ENCODE peak calls at places on chromosomes 13 and 19, in four cellular contexts. One of them, this sample, is unnamed.

GRCh38 chr19:40567040-40567749 is 9.5 kb upstream of the SHKBP1 start:
- DNase-seq in tibial artery: no peak
- DNase-seq in adrenal gland: no peak
- DNase-seq in cardiac muscle cell: no peak
- DNase-seq in this sample: no peak

GRCh38 chr13:52371736-52372247 is 34.2 kb downstream of the THSD1 start:
- DNase-seq in tibial artery: no peak
- DNase-seq in adrenal gland: no peak
- DNase-seq in cardiac muscle cell: no peak
- DNase-seq in this sample: no peak

GRCh38 chr13:98297043-98297442 is 120.0 kb upstream of the RNF113B start:
- DNase-seq in tibial artery: no peak
- DNase-seq in adrenal gland: no peak
- DNase-seq in cardiac muscle cell: no peak
- DNase-seq in this sample: no peak

GRCh38 chr19:31534786-31535185 is 185.6 kb upstream of the TSHZ3 start:
- DNase-seq in tibial artery: no peak
- DNase-seq in adrenal gland: no peak
- DNase-seq in cardiac muscle cell: no peak
- DNase-seq in this sample: no peak

GRCh38 chr19:33374406-33374703 is 846 bp downstream of the CEBPG start:
- DNase-seq in tibial artery: no peak
- DNase-seq in adrenal gland: peak; percentile 61
- DNase-seq in cardiac muscle cell: peak; percentile 42
- DNase-seq in this sample: peak; percentile 27

GRCh38 chr13:111284579-111284978 is 35.9 kb upstream of the TEX29 start:
- DNase-seq in tibial artery: no peak
- DNase-seq in adrenal gland: peak; percentile 39
- DNase-seq in cardiac muscle cell: no peak
- DNase-seq in this sample: no peak

GRCh38 chr19:3950871-3951861 is 18.3 kb downstream of the NMRK2 start:
- DNase-seq in tibial artery: peak; percentile 89
- DNase-seq in adrenal gland: no peak
- DNase-seq in cardiac muscle cell: peak; percentile 56
- DNase-seq in this sample: no peak

GRCh38 chr13:42225051-42225450 is 46.9 kb upstream of the AKAP11 start:
- DNase-seq in tibial artery: no peak
- DNase-seq in adrenal gland: no peak
- DNase-seq in cardiac muscle cell: no peak
- DNase-seq in this sample: no peak

GRCh38 chr19:45876411-45877197 is 9.3 kb downstream of the IRF2BP1 start:
- DNase-seq in tibial artery: no peak
- DNase-seq in adrenal gland: no peak
- DNase-seq in cardiac muscle cell: peak; percentile 41
- DNase-seq in this sample: no peak

GRCh38 chr19:44988896-44989563 is 12.2 kb upstream of the RELB start:
- DNase-seq in tibial artery: peak; percentile 74
- DNase-seq in adrenal gland: peak; percentile 89
- DNase-seq in cardiac muscle cell: peak; percentile 70
- DNase-seq in this sample: peak; percentile 58

GRCh38 chr13:110576736-110577476 is 15.4 kb upstream of the RAB20 start:
- DNase-seq in tibial artery: peak; percentile 13
- DNase-seq in adrenal gland: no peak
- DNase-seq in cardiac muscle cell: no peak
- DNase-seq in this sample: no peak

GRCh38 chr19:5314012-5314906 is 26.4 kb downstream of the PTPRS start:
- DNase-seq in tibial artery: no peak
- DNase-seq in adrenal gland: no peak
- DNase-seq in cardiac muscle cell: no peak
- DNase-seq in this sample: no peak

GRCh38 chr13:100438059-100438788 is 150.4 kb downstream of the GGACT start:
- DNase-seq in tibial artery: no peak
- DNase-seq in adrenal gland: no peak
- DNase-seq in cardiac muscle cell: no peak
- DNase-seq in this sample: no peak

GRCh38 chr13:27170521-27171243 is 929 bp downstream of the USP12 start:
- DNase-seq in tibial artery: no peak
- DNase-seq in adrenal gland: peak; percentile 68
- DNase-seq in cardiac muscle cell: peak; percentile 79
- DNase-seq in this sample: peak; percentile 31

GRCh38 chr19:49557641-49558325 is 22.6 kb downstream of the NOSIP start:
- DNase-seq in tibial artery: no peak
- DNase-seq in adrenal gland: no peak
- DNase-seq in cardiac muscle cell: no peak
- DNase-seq in this sample: no peak

DNA sequence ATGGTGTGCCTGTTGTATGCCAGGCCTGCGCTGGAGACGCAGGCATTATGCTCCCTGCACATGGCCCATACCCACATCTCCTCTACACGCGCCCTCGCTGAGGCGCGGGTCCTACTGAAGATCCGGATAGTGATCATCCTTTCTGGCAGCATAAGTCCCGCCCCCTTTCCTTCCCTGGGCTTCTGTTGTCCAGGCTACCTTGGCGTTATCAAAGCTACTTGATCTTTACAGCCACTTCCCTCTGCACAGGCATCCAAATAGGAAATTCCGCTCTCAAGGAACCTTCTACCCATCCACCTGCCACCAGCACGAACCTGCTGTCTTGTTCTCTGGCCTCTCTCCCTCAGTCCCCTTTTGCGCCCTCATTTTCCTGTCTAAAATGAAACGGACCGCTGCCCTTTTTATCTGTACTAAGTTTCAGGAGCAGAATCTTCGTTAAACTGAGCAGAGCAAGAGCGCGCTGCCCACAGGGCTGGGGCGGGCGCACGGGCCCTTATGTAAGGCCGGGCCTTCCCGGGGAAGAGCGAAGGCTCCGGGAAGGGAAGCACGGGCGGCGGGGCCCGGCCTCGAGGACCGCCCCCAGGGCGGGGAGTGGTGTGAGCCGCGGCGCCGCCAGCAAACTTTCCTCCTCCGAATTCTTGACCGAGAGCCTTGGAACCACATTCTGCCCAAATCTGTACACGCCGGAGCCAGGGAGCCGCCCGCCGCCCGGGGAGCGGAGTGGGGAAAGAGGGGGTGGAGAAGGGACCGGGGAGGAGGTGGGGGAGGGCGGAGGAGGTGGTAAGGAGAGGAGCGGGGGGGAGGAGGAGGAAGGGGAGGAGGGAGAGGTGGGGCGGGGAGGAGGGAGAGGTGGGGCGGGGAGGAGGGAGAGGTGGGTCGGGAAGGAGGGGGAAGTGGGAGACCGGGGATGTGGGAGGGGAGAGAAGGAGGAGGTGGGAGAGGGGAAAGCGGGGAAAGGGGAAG is 919 bp upstream of the UBE2L5 start:
- DNase-seq in tibial artery: peak; percentile 97
- DNase-seq in adrenal gland: peak; percentile 84
- DNase-seq in cardiac muscle cell: peak; percentile 87
- DNase-seq in this sample: peak; percentile 93
- H3K27ac ChIP-seq in tibial artery: peak overlapping the region; percentile 94
- H3K27ac ChIP-seq in adrenal gland: peak overlapping the region; percentile 95
- H3K27ac ChIP-seq in cardiac muscle cell: peak overlapping the region; percentile 71
- H3K27ac ChIP-seq in this sample: peak overlapping the region; percentile 98

GRCh38 chr19:16088351-16088984 is 12.2 kb downstream of the TPM4 start:
- DNase-seq in tibial artery: no peak
- DNase-seq in adrenal gland: peak; percentile 79
- DNase-seq in cardiac muscle cell: no peak
- DNase-seq in this sample: peak; percentile 59
- TF ChIP-seq CTCF in tibial artery: no peak
- TF ChIP-seq CTCF in adrenal gland: peak; percentile 14
- TF ChIP-seq CTCF in cardiac muscle cell: peak; percentile 17
- TF ChIP-seq CTCF in this sample: no peak

GRCh38 chr19:10888421-10888866 is 17.1 kb downstream of the CARM1 start:
- DNase-seq in tibial artery: no peak
- DNase-seq in adrenal gland: no peak
- DNase-seq in cardiac muscle cell: peak; percentile 14
- DNase-seq in this sample: no peak

GRCh38 chr19:10884273-10884672 is 12.9 kb downstream of the CARM1 start:
- DNase-seq in tibial artery: no peak
- DNase-seq in adrenal gland: no peak
- DNase-seq in cardiac muscle cell: peak; percentile 50
- DNase-seq in this sample: peak; percentile 80

GRCh38 chr19:10882108-10882457 is 10.7 kb downstream of the CARM1 start:
- DNase-seq in tibial artery: no peak
- DNase-seq in adrenal gland: no peak
- DNase-seq in cardiac muscle cell: peak; percentile 42
- DNase-seq in this sample: no peak

GRCh38 chr19:10887616-10888367 is 16.4 kb downstream of the CARM1 start:
- DNase-seq in tibial artery: no peak
- DNase-seq in adrenal gland: no peak
- DNase-seq in cardiac muscle cell: peak; percentile 45
- DNase-seq in this sample: no peak

DNA sequence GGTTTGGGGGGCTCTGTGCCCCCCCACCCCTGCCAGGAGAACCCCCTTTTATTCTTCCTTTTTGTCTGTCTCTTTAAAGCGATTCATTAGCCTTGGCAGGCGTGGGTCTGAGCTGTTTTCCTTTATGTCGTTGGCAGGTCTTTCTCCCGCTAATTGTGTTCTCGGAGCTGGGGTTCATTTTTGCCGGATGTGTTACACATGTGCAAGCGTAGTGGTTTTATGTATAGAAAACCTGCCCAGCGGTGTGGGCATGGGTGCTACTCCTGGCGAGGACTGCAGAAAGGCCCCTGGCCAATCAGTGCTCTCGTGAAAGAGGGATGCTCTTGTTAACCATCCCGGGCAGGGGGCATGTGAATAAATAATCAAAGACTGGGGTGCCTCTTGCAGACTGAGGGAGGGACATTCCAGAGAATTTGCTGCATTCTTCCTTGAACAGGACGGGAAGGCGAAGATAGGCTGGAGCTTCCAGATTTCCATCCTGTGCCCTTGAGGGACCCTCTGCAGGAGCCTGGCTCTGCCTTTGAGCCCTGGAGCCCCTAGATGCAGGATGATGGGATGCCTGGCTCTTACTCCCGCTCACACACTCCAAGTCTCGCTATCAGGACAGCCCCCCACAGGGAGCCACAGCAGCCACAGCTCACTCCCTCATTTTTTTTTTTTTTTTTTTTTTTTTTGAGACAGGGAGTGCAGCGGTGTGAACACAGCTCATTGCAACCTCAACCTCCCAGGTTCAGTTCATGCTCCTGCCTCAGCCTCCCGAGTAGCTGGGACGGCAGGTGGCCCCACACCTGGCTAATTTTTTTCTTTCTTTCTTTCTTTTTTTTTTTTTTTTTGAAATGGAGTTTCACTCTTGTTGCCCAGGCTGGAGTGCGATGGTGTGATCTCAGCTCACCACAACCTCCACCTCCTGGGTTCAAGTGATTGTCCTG is 14.2 kb downstream of the CARM1 start:
- DNase-seq in tibial artery: no peak
- DNase-seq in adrenal gland: no peak
- DNase-seq in cardiac muscle cell: no peak
- DNase-seq in this sample: no peak
- H3K4me1 ChIP-seq in tibial artery: no peaks in the 10 kb centered on the region
- H3K4me1 ChIP-seq in adrenal gland: peaks cover 7% of the 10 kb centered on the region
- H3K4me1 ChIP-seq in cardiac muscle cell: peaks cover 57% of the 10 kb centered on the region
- H3K4me1 ChIP-seq in this sample: peaks cover 7% of the 10 kb centered on the region

DNA sequence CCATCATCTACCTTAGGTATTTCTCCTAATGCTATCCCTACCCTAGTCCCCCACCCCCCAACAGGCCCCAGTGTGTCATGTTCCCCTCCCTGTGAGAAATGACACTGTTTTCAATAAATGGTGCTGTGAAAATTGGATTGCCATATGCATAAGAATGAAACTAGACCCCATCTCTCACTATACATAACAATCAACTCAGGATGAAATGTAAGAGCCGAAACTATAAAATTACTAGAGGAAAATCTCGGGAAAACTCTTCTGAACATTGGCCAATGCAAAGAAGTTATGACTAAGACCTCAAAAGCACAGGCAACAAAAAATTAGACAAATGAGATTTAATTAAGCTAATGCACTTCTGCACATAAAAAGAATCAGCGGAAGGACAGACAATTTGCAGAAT is 138.2 kb downstream of the SUCLA2 start:
- DNase-seq in tibial artery: no peak
- DNase-seq in adrenal gland: no peak
- DNase-seq in cardiac muscle cell: no peak
- DNase-seq in this sample: no peak
- H3K27ac ChIP-seq in tibial artery: no peak overlapping the region
- H3K27ac ChIP-seq in adrenal gland: no peak overlapping the region
- H3K27ac ChIP-seq in cardiac muscle cell: no peak overlapping the region
- H3K27ac ChIP-seq in this sample: no peak overlapping the region

GRCh38 chr13:73258396-73258795 is 199.6 kb downstream of the KLF5 start:
- DNase-seq in tibial artery: no peak
- DNase-seq in adrenal gland: no peak
- DNase-seq in cardiac muscle cell: no peak
- DNase-seq in this sample: peak; percentile 24

GRCh38 chr13:73266640-73267180 is 207.9 kb downstream of the KLF5 start:
- DNase-seq in tibial artery: no peak
- DNase-seq in adrenal gland: no peak
- DNase-seq in cardiac muscle cell: no peak
- DNase-seq in this sample: no peak

GRCh38 chr13:73261739-73262216 is 203.0 kb downstream of the KLF5 start:
- DNase-seq in tibial artery: no peak
- DNase-seq in adrenal gland: no peak
- DNase-seq in cardiac muscle cell: no peak
- DNase-seq in this sample: no peak

GRCh38 chr13:73259061-73259908 is 200.5 kb downstream of the KLF5 start:
- DNase-seq in tibial artery: no peak
- DNase-seq in adrenal gland: no peak
- DNase-seq in cardiac muscle cell: no peak
- DNase-seq in this sample: peak; percentile 48

DNA sequence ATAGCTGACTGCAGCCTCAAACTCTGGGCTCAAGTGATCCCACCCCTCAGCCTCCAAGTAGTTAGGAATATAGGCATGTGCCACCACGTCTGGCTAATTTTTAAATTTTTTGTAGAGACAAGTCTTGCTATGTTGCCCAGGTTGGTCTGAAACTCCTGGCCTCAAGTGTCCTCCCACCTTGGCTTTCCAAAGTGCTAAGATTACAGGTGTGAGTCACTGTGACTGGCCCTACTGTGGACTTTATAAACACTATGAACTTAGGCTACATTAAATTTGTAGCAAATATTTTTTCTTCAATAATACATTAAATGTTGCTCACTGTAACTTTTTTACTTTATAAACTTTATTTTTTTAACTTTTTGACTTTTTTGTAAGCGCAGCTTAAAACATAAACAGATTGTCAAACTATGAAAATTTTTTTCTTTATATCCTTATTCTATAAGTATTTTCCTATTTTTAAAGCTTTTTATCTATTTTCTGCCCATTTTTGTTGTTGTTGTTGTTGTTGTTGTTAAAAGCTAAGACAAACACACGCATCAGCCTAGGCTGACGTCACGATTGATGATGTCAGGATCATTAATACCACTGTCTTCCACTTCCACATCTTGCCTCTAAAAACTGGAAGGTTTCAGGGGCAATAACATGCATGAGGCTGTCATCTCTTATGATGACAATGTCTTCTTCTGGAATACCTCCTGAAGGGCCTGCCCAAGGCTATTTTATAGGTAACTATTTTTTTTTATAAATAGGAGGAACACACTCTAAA is 204.2 kb downstream of the KLF5 start:
- DNase-seq in tibial artery: no peak
- DNase-seq in adrenal gland: no peak
- DNase-seq in cardiac muscle cell: no peak
- DNase-seq in this sample: no peak
- TF ChIP-seq CTCF in tibial artery: no peak
- TF ChIP-seq CTCF in adrenal gland: no peak
- TF ChIP-seq CTCF in cardiac muscle cell: no peak
- TF ChIP-seq CTCF in this sample: no peak

GRCh38 chr13:70407486-70407885 is 299.2 kb upstream of the KLHL1 start:
- DNase-seq in tibial artery: no peak
- DNase-seq in adrenal gland: no peak
- DNase-seq in cardiac muscle cell: no peak
- DNase-seq in this sample: no peak
- H3K4me1 ChIP-seq in tibial artery: no peaks in the 10 kb centered on the region
- H3K4me1 ChIP-seq in adrenal gland: no peaks in the 10 kb centered on the region
- H3K4me1 ChIP-seq in cardiac muscle cell: no peaks in the 10 kb centered on the region
- H3K4me1 ChIP-seq in this sample: no peaks in the 10 kb centered on the region